ENCODE peak calls at places on chromosomes 5 and 9, in five cellular contexts. Y is WTC11, R is K562, C is H1, M is GM12878. W is an unnamed sample.
A peak's percentile ranks its signal among the peaks of the same experiment; 100 is the strongest.

GRCh38 chr9:70121818-70122436 is 78.3 kb downstream of the MAMDC2 start:
- DNase-seq in Y (no peak), C (no peak), M (no peak), R (no peak), W (no peak)

GRCh38 chr9:79799691-79800345 is 228.1 kb downstream of the TLE4 start:
- DNase-seq in R (no peak), Y (no peak), M (no peak), C (no peak), W (peak; percentile 13)

GRCh38 chr5:126857472-126858410 is 80.8 kb downstream of the LMNB1 start:
- DNase-seq in R (no peak), Y (no peak), C (peak; percentile 44), M (no peak), W (no peak)

GRCh38 chr9:23769307-23769935 is 56.6 kb downstream of the ELAVL2 start:
- DNase-seq in M (no peak), R (no peak), C (no peak), Y (no peak), W (no peak)

GRCh38 chr5:136811086-136811485 is 445.7 kb upstream of the TRPC7 start:
- DNase-seq in R (no peak), Y (no peak), M (no peak), C (no peak), W (no peak)

GRCh38 chr5:66675369-66675768 is 79.2 kb downstream of the MAST4 start:
- DNase-seq in Y (no peak), C (no peak), M (no peak), R (no peak), W (no peak)

GRCh38 chr9:130661461-130662098 is 2.8 kb upstream of the PRDM12 start:
- DNase-seq in C (peak; percentile 79), M (no peak), R (no peak), Y (peak; percentile 29), W (no peak)

GRCh38 chr5:180209137-180209581 is at the start of gene RASGEF1C:
- DNase-seq in Y (peak; percentile 71), R (peak; percentile 86), C (peak; percentile 82), M (no peak), W (peak; percentile 16)

GRCh38 chr9:127898433-127899199 is 787 bp downstream of the ST6GALNAC6 start:
- DNase-seq in R (peak; percentile 65), M (no peak), Y (no peak), C (no peak), W (peak; percentile 50)

GRCh38 chr5:179621551-179621971 is 1.9 kb downstream of the HNRNPH1 start:
- DNase-seq in C (no peak), R (no peak), M (no peak), Y (no peak), W (no peak)

GRCh38 chr5:81850932-81851331 is 100.0 kb upstream of the SSBP2 start:
- DNase-seq in C (no peak), Y (no peak), R (no peak), M (no peak), W (no peak)

GRCh38 chr5:77620404-77620803 is 18.1 kb downstream of the OTP start:
- DNase-seq in C (peak; percentile 58), Y (peak; percentile 74), M (no peak), R (no peak), W (peak; percentile 14)

GRCh38 chr5:77621440-77621839 is 17.1 kb downstream of the OTP start:
- DNase-seq in C (no peak), M (no peak), Y (no peak), R (no peak), W (no peak)

DNA sequence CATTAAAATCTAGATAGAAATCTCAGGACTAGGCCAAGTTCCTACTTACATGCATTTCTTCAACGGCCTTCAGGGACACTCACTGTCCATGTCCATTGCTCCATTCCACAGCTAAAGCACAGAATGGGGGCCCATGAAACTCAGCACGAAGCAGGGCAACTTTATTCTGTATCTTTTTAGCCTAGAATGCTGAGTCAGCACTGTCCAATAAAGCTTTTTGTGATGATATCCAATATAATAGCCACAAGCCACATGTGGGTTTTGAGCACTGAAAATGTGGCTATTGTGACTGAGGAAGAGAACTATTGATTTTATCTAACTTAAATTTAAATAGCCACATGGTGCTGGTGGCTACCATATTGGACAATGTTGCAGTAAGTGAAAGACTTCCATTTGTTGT is 21.6 kb downstream of the OTP start:
- DNase-seq in C (no peak), R (no peak), M (no peak), Y (no peak), W (no peak)
- TF ChIP-seq ATF2 in C (no peak), R (no peak), M (no peak), Y (no peak), W (no peak)

DNA sequence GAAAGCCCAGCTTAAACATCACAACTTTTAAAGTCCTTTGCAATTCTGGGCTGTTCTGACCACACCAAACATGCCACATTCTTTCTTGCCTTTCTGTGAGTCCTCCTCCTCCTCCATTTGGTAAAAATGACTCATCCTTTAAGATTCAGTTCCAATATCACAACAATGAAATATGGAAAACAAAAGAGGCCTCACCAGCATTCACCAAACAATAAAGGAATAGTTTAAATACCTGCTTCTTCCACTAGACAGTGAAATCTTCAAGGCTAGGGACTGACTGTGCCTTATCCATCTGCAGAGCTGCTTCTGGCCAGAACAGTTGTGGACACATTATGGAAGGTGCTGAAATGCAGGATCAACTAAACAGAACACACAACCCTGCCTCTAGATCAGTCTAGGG is 36.0 kb downstream of the NR6A1 start:
- DNase-seq in R (no peak), Y (no peak), M (no peak), C (no peak), W (peak; percentile 44)
- TF ChIP-seq ATF2 in R (no peak), Y (no peak), M (no peak), C (no peak), W (no peak)

GRCh38 chr5:170333161-170333909 is 35.8 kb upstream of the LCP2 start:
- DNase-seq in Y (peak; percentile 61), R (peak; percentile 47), M (peak; percentile 79), C (peak; percentile 67), W (no peak)
- TF ChIP-seq ATF2 in Y (no peak), R (no peak), M (no peak), C (no peak), W (no peak)

GRCh38 chr5:125115180-125115495 is 368.7 kb upstream of the ZNF608 start:
- DNase-seq in R (no peak), C (no peak), Y (no peak), M (no peak), W (no peak)
- TF ChIP-seq ATF2 in R (no peak), C (no peak), Y (no peak), M (no peak), W (no peak)

GRCh38 chr9:112034216-112034611 is 137.6 kb downstream of the UGCG start:
- DNase-seq in C (no peak), Y (no peak), R (no peak), M (no peak), W (no peak)

GRCh38 chr9:112035166-112035816 is 138.7 kb downstream of the UGCG start:
- DNase-seq in R (peak; percentile 35), M (no peak), C (no peak), Y (no peak), W (no peak)

GRCh38 chr9:112038017-112038408 is 137.1 kb downstream of the SUSD1 start:
- DNase-seq in C (no peak), M (no peak), Y (no peak), R (no peak), W (no peak)

GRCh38 chr9:112041199-112041535 is 133.9 kb downstream of the SUSD1 start:
- DNase-seq in M (no peak), R (no peak), Y (no peak), C (no peak), W (no peak)

DNA sequence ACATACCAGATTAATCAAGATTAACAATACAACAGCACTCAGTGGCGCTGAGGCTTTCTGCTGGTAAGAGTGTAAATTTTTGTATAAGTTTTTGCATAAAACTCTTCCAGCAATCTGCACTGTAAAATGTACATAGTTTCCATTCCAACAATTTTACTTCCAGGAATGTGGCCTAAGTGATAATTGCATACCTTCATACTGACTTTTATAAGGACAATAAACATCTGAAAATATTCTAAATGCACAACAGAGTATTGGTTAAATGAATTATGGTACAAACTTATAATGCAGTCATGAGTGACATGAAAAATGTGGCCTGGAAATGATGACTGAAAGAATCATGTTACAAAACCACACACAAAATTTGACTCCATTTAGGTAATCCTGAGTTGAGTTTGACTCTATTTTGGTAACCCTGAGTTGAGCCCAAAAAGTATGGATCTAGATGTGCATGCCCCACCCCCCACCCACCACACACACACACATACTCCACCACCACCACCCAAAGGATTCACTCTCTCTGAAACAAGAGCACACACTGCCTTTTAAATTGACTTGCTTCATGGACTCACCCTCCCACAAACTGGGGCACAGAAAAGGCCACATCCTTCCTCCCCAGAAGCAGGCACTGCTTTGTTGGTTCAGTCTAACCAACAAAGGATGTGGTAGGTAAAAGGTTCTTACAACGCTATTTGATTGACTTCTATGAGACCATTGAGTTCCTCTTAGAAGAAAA is 137.6 kb downstream of the SUSD1 start:
- DNase-seq in C (no peak), R (no peak), Y (no peak), M (peak; percentile 97), W (no peak)
- TF ChIP-seq ATF2 in C (no peak), R (no peak), Y (no peak), M (no peak), W (no peak)

GRCh38 chr9:129469988-129470316 is 150.9 kb downstream of the C9orf50 start:
- DNase-seq in Y (no peak), R (no peak), M (no peak), C (no peak), W (no peak)
- TF ChIP-seq ATF2 in Y (no peak), R (no peak), M (no peak), C (no peak), W (no peak)

DNA sequence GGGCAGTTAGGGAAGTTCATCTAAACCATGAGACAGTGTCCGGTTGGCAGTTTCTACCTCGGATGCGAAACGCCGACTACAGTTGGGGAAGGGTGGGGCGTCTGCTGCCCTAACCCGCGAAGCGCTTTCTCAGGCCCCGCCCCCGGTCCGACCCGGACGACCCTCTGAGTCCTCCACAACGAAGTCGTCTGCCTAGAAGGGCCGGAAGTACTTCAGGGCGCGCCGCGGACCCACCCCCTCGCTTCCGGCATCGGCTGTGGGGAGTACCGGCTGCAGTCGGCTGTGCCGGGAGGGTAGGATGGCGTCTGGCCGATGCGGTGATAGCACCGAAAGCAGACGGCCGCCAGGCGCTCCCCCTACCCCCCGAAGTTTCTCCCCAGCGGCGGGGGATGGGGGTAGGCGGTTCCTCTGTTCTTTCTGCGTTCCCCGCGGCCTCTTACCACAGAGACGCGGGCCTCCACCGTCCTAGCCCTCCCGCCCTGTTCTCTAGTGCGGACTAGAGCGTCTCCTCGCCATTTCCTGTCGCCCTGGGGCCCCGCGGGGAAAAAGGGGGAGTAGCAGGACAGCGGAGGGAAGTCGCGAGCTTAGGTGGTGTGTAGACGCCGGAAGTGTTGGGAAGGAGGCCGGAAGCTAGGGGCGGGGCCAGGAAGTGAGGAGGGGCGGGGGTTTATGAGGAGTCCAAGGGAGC is at the start of gene TRIM41:
- DNase-seq in Y (peak; percentile 99), C (peak; percentile 97), R (peak; percentile 99), M (peak; percentile 94), W (peak; percentile 96)
- TF ChIP-seq ATF2 in Y (no peak), C (no peak), R (no peak), M (no peak), W (peak; percentile 33)

GRCh38 chr5:402615-403359 is 40.2 kb upstream of the EXOC3 start:
- DNase-seq in Y (no peak), M (peak; percentile 91), R (no peak), C (no peak), W (no peak)
- TF ChIP-seq ATF2 in Y (no peak), M (peak; percentile 87), R (no peak), C (no peak), W (no peak)

GRCh38 chr5:169805937-169806700 is 169.0 kb downstream of the DOCK2 start:
- DNase-seq in M (no peak), C (no peak), R (no peak), Y (no peak), W (no peak)
- TF ChIP-seq ATF2 in M (peak; percentile 48), C (no peak), R (no peak), Y (no peak), W (no peak)

GRCh38 chr9:76526026-76526425 is 67.0 kb downstream of the GCNT1 start:
- DNase-seq in Y (no peak), M (no peak), R (no peak), C (no peak), W (no peak)
- TF ChIP-seq ATF2 in Y (no peak), M (no peak), R (no peak), C (no peak), W (no peak)